ENCODE peak calls at places on chromosomes 6 and 20, in eight cellular contexts. Q is CD8-positive, alpha-beta T cell; R is suprapubic skin; J is T-cell; B is ELR; O is endothelial cell of umbilical vein; Z is RWPE2; V is GM18507. K is an unnamed sample.
A peak's percentile ranks its signal among the peaks of the same experiment; 100 is the strongest.

GRCh38 chr6:136614350-136614749 is 64.1 kb upstream of the MAP7 start:
- DNase-seq in V (no peak), R (no peak), J (no peak), Z (no peak), O (no peak), B (no peak), Q (no peak), K (no peak)

GRCh38 chr6:31010393-31011060 is at the start of gene MUC22:
- DNase-seq in R (no peak), V (no peak), O (no peak), B (peak; percentile 76), J (no peak), Q (no peak), Z (no peak), K (no peak)

GRCh38 chr6:93423542-93423941 is 4.2 kb upstream of the EPHA7 start:
- DNase-seq in Z (no peak), V (no peak), O (peak; percentile 35), Q (no peak), R (no peak), B (peak; percentile 6), J (no peak), K (peak; percentile 77)

GRCh38 chr6:170206317-170206621 is 84.6 kb downstream of the DLL1 start:
- DNase-seq in J (no peak), R (peak; percentile 26), V (no peak), Z (no peak), O (no peak), B (no peak), Q (no peak), K (no peak)

GRCh38 chr6:111871725-111872520 is 1.3 kb downstream of the FYN start:
- DNase-seq in V (no peak), J (peak; percentile 33), R (no peak), Q (no peak), O (peak; percentile 60), Z (no peak), B (peak; percentile 60), K (peak; percentile 81)

GRCh38 chr6:26441977-26442376 is 1.7 kb downstream of the BTN3A3 start:
- DNase-seq in R (no peak), V (no peak), Q (no peak), Z (no peak), O (no peak), J (no peak), B (no peak), K (no peak)

GRCh38 chr6:40116829-40117228 is 182.6 kb upstream of the MOCS1 start:
- DNase-seq in R (no peak), Q (no peak), V (no peak), B (no peak), J (no peak), O (no peak), Z (no peak), K (no peak)

GRCh38 chr6:64736421-64736950 is 970.5 kb downstream of the EYS start:
- DNase-seq in R (no peak), V (no peak), Q (no peak), O (no peak), Z (no peak), J (no peak), B (no peak), K (no peak)

GRCh38 chr6:158142789-158143188 is 25.3 kb downstream of the SERAC1 start:
- DNase-seq in J (no peak), V (no peak), Q (no peak), B (peak; percentile 81), Z (peak; percentile 68), O (peak; percentile 39), R (no peak), K (no peak)

GRCh38 chr6:29451471-29452193 is 5.2 kb downstream of the OR11A1 start:
- DNase-seq in V (no peak), B (peak; percentile 87), R (no peak), O (no peak), Q (no peak), J (no peak), Z (no peak), K (no peak)

GRCh38 chr6:91781946-91782345 is 1195.1 kb upstream of the MAP3K7 start:
- DNase-seq in O (no peak), Z (no peak), Q (no peak), B (no peak), R (no peak), J (no peak), V (no peak), K (peak; percentile 72)

GRCh38 chr6:2583459-2583858 is 167.3 kb downstream of the MYLK4 start:
- DNase-seq in B (no peak), Q (no peak), O (no peak), V (no peak), Z (no peak), R (no peak), J (no peak), K (no peak)

GRCh38 chr6:129683606-129684322 is 26.2 kb downstream of the ARHGAP18 start:
- DNase-seq in O (peak; percentile 97), J (peak; percentile 61), B (peak; percentile 99), Q (peak; percentile 13), V (peak; percentile 83), R (no peak), Z (peak; percentile 91), K (peak; percentile 76)

GRCh38 chr20:32971703-32972161 is 32.5 kb downstream of the SUN5 start:
- DNase-seq in R (peak; percentile 24), V (no peak), Q (no peak), O (no peak), Z (peak; percentile 55), B (no peak), J (peak; percentile 27), K (peak; percentile 51)

GRCh38 chr20:17227199-17227535 is 327 bp downstream of the PCSK2 start:
- DNase-seq in J (no peak), R (no peak), B (no peak), Q (no peak), O (no peak), V (no peak), Z (no peak), K (no peak)

GRCh38 chr20:3753098-3753497 is 14.5 kb downstream of the ADISSP start:
- DNase-seq in J (peak; percentile 57), Z (no peak), V (peak; percentile 46), Q (peak; percentile 37), B (peak; percentile 63), R (no peak), O (peak; percentile 66), K (peak; percentile 84)

GRCh38 chr6:16408766-16409165 is 170.4 kb downstream of the GMPR start:
- DNase-seq in J (no peak), Z (no peak), B (no peak), O (no peak), V (no peak), R (no peak), Q (no peak), K (no peak)

GRCh38 chr20:39412091-39412490 is 449.9 kb downstream of the DHX35 start:
- DNase-seq in O (no peak), Q (no peak), V (no peak), Z (no peak), R (no peak), J (no peak), B (no peak), K (no peak)

GRCh38 chr6:81381382-81381916 is 371.0 kb downstream of the TENT5A start:
- DNase-seq in Q (no peak), O (no peak), B (no peak), V (no peak), J (no peak), R (no peak), Z (no peak), K (no peak)

GRCh38 chr6:21137708-21138358 is 455.7 kb upstream of the SOX4 start:
- DNase-seq in J (no peak), Z (no peak), Q (no peak), V (no peak), O (peak; percentile 35), R (no peak), B (no peak), K (no peak)

GRCh38 chr6:166305562-166306117 is 2.6 kb downstream of the PRR18 start:
- DNase-seq in B (no peak), Q (no peak), O (no peak), J (no peak), Z (no peak), R (no peak), V (no peak), K (no peak)

GRCh38 chr6:154865291-154865690 is 129.8 kb upstream of the TIAM2 start:
- DNase-seq in R (no peak), B (no peak), Z (no peak), O (peak; percentile 82), Q (no peak), J (no peak), V (no peak), K (no peak)

K was measured in SK-MEL-5.